ENCODE peak calls at places on chromosome 5, in five cellular contexts. X is activated CD8-positive, alpha-beta memory T cell treated with anti-CD3 and anti-CD28 coated beads for 24 hours; V is KBM-7; P is SK-N-DZ; R is SK-N-SH. Y is an unnamed sample.
A peak's percentile ranks its signal among the peaks of the same experiment; 100 is the strongest.

GRCh38 chr5:36665638-36666037 is 59.2 kb downstream of the SLC1A3 start:
- DNase-seq in R (no peak), V (no peak), X (no peak), P (no peak), Y (no peak)

GRCh38 chr5:172545291-172545761 is 91.0 kb upstream of the SH3PXD2B start:
- DNase-seq in V (no peak), R (no peak), X (no peak), P (no peak), Y (no peak)

GRCh38 chr5:79692586-79692985 is 3.0 kb downstream of the CMYA5 start:
- DNase-seq in P (no peak), R (no peak), X (no peak), V (no peak), Y (no peak)

GRCh38 chr5:103234239-103234975 is 24.2 kb upstream of the MACIR start:
- DNase-seq in X (no peak), P (no peak), V (no peak), R (no peak), Y (no peak)

GRCh38 chr5:157915638-157916037 is 56.7 kb upstream of the CLINT1 start:
- DNase-seq in P (no peak), R (peak; percentile 72), X (no peak), V (peak; percentile 42), Y (peak; percentile 55)

GRCh38 chr5:57033103-57033502 is 81.2 kb upstream of the MIER3 start:
- DNase-seq in V (no peak), X (no peak), R (no peak), P (no peak), Y (no peak)

GRCh38 chr5:45417285-45417996 is 278.7 kb downstream of the HCN1 start:
- DNase-seq in P (no peak), X (no peak), V (no peak), R (no peak), Y (no peak)

GRCh38 chr5:170597876-170598275 is 94.1 kb downstream of the KCNIP1 start:
- DNase-seq in V (no peak), R (no peak), X (no peak), P (no peak), Y (peak; percentile 44)

GRCh38 chr5:165227515-165227914 is 1722.1 kb downstream of the MAT2B start:
- DNase-seq in P (no peak), X (no peak), R (no peak), V (no peak), Y (no peak)

GRCh38 chr5:40397976-40398375 is 281.7 kb upstream of the PTGER4 start:
- DNase-seq in R (no peak), P (no peak), V (no peak), X (no peak), Y (no peak)

GRCh38 chr5:137392261-137392660 is 106.9 kb downstream of the SPOCK1 start:
- DNase-seq in R (no peak), V (no peak), X (no peak), P (no peak), Y (no peak)

GRCh38 chr5:170896779-170897178 is 35.0 kb downstream of the RANBP17 start:
- DNase-seq in V (peak; percentile 2), P (no peak), R (peak; percentile 5), X (no peak), Y (peak; percentile 50)

GRCh38 chr5:119032653-119033052 is 38.2 kb upstream of the DMXL1 start:
- DNase-seq in P (no peak), R (no peak), X (no peak), V (no peak), Y (no peak)

GRCh38 chr5:80741015-80741414 is 86.2 kb upstream of the DHFR start:
- DNase-seq in X (no peak), V (peak; percentile 1), P (no peak), R (no peak), Y (no peak)

GRCh38 chr5:179265529-179266290 is 79.6 kb downstream of the ADAMTS2 start:
- DNase-seq in V (no peak), X (peak; percentile 45), R (peak; percentile 70), P (peak; percentile 59), Y (peak; percentile 65)

GRCh38 chr5:112036206-112036605 is 279.2 kb upstream of the NREP start:
- DNase-seq in R (no peak), X (no peak), P (no peak), V (no peak), Y (no peak)

GRCh38 chr5:136000937-136001336 is 27.9 kb upstream of the TGFBI start:
- DNase-seq in R (no peak), V (no peak), X (no peak), P (no peak), Y (no peak)

GRCh38 chr5:44951371-44951770 is 142.6 kb downstream of the MRPS30 start:
- DNase-seq in R (no peak), P (no peak), V (no peak), X (no peak), Y (no peak)

GRCh38 chr5:20972419-20972925 is 984.5 kb upstream of the CDH18 start:
- DNase-seq in X (no peak), P (peak; percentile 12), V (peak; percentile 2), R (peak; percentile 0), Y (no peak)

GRCh38 chr5:122183098-122183794 is 53.9 kb downstream of the ZNF474 start:
- DNase-seq in X (no peak), R (no peak), V (no peak), P (no peak), Y (peak; percentile 69)

GRCh38 chr5:89582768-89583339 is 699.9 kb upstream of the MEF2C start:
- DNase-seq in V (no peak), X (no peak), R (no peak), P (no peak), Y (no peak)

GRCh38 chr5:170628691-170629565 is 125.1 kb downstream of the KCNIP1 start:
- DNase-seq in V (no peak), P (no peak), X (no peak), R (no peak), Y (no peak)

GRCh38 chr5:156799171-156799570 is 50.9 kb upstream of the PPP1R2B start:
- DNase-seq in V (no peak), X (no peak), R (no peak), P (no peak), Y (no peak)

GRCh38 chr5:103355590-103355989 is 97.0 kb downstream of the MACIR start:
- DNase-seq in P (no peak), X (no peak), R (no peak), V (no peak), Y (no peak)

GRCh38 chr5:67639311-67639710 is 442.7 kb upstream of the CD180 start:
- DNase-seq in X (no peak), R (no peak), V (peak; percentile 3), P (no peak), Y (no peak)

GRCh38 chr5:57598756-57599155 is 116.1 kb upstream of the ACTBL2 start:
- DNase-seq in V (no peak), R (no peak), P (no peak), X (no peak), Y (no peak)

Y was measured in head of caudate nucleus.